ENCODE peak calls at places on chromosome 1, in four cellular contexts. S is CD8-positive, alpha-beta T cell; X is right cardiac atrium; R is HL-60. H is an unnamed sample.

GRCh38 chr1:22978299-22978698 is 5.6 kb upstream of the LACTBL1 start:
- DNase-seq in R (no peak), X (no peak), S (no peak), H (no peak)

GRCh38 chr1:86227026-86227425 is 70.5 kb upstream of the COL24A1 start:
- DNase-seq in R (no peak), S (no peak), X (no peak), H (no peak)

GRCh38 chr1:15106608-15107007 is 46.9 kb upstream of the TMEM51 start:
- DNase-seq in R (no peak), S (no peak), X (no peak), H (no peak)

GRCh38 chr1:36475910-36476604 is 6.7 kb downstream of the CSF3R start:
- DNase-seq in X (no peak), R (no peak), S (no peak), H (no peak)

GRCh38 chr1:222225171-222225570 is 322.7 kb downstream of the HHIPL2 start:
- DNase-seq in R (no peak), S (no peak), X (no peak), H (no peak)

GRCh38 chr1:172997941-172998361 is 52.8 kb downstream of the TNFSF18 start:
- DNase-seq in X (no peak), S (no peak), R (no peak), H (no peak)

GRCh38 chr1:3530086-3530930 is 75.8 kb downstream of the ARHGEF16 start:
- DNase-seq in X (no peak), S (no peak), R (no peak), H (no peak)

GRCh38 chr1:165424454-165425283 is 20.3 kb downstream of the RXRG start:
- DNase-seq in S (no peak), R (peak), X (peak), H (no peak)

GRCh38 chr1:154931940-154932487 is 4.5 kb downstream of the PMVK start:
- DNase-seq in S (no peak), R (no peak), X (no peak), H (no peak)

DNA sequence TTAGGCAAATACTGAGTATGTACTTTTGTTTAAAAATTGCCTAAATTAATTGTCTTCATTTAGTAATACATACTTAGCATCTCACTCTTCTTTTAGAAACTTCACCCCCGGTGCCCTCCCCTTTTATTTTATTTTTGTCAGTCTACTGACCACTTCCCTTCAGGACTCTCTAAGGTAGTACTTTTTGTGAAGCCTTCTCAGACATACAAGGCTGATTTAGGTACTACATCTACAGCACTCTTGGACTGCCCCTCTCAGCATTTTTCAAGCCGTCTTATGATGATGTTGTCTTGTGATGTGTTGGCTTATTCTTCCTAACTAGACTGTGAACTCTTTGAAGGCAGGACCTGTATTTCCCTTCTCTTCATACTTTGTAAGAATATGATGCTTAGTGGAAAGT is 24.7 kb downstream of the RPS6KC1 start:
- DNase-seq in X (no peak), S (no peak), R (no peak), H (no peak)
- H3K27ac ChIP-seq in X (no peak), S (no peak), R (no peak), H (no peak)

DNA sequence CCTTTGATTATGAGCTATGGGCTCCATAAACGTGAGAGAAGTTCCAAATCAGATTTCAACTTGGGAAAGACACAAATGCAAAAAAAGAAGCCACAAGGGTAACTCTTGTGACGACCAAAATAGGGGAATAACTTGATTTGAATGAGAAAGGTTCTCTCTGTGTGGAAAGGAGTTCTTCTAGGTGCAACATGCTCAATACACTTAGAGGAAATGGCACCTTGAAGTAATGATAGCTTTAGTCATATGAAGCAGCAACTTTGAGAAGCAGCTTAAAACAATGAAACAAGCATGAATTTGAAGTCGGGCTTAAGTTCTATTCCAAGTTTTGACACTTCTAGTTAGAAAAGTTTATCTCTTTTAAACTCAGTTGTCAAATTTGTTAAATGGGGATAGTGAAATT is 21.8 kb upstream of the RGS1 start:
- DNase-seq in S (no peak), R (no peak), X (no peak), H (no peak)
- H3K27ac ChIP-seq in S (no peak), R (no peak), X (no peak), H (no peak)

DNA sequence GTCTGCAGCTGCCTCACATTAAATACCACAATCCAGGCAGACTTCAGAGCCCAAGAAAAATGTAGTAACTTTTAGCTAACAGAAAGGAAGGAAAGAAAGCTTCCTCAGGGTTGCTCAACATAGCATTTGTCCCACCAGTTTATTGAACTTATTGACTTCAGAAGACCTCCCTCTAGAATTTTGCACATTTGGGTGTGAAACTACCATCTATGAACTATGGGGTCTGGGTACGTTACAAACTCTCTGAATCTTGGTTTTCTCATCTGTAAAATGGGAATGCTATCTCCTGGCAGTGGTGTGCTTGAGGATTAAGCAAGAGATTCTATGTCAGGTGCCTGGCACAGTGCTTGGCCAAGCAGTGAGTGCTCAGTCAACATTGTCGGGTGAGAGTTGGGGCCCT is at the start of gene ZP4:
- DNase-seq in X (no peak), R (no peak), S (no peak), H (no peak)
- H3K27ac ChIP-seq in X (no peak), R (no peak), S (no peak), H (no peak)

DNA sequence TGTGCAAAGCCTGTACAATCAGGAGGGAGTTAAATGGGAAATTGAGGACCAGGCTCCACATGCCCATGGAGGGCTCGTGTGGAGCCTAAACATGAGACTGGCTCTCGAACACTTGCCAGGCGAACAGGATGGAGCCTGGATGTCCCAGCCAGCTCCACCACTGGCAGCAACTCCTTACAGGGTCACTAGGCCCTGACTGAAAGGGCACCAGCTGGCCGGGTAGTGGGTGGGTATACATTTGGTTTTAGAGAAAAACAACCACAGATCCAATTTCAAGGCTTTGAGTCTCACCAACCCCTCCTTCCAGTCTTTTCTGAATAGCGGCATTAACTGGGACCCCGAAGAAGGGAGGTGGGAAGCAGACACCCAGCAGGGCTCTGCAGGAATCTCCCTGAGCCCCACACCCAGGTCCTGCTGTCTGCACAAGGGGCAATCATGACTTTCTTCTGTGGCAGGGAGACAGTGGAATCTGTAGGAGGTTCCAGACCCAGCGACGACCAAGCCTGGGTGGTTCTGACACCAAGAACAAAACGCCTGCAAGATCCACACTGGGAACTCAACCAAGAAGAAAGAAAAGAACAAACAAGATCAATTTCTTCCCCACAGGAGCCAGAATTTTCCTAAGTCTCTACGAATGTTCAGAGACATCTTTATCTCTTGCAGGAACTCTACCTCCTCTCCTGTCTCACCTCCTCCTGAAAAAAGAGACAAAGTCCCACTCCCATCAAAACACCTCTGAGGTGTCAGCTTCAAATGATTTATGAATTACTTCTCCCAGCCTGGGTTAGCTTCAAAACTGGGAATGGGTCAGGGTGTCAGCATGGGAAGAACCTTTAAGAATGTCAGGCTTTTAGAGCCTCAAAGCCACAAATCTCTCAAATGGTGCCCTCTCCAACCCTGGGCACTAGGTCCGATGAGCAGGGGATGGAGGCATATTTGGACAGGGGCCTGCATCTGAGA is 26.5 kb upstream of the SRP9 start:
- DNase-seq in X (no peak), S (no peak), R (no peak), H (no peak)
- H3K27ac ChIP-seq in X (peak), S (no peak), R (no peak), H (no peak)

GRCh38 chr1:20107351-20107750 is 12.0 kb downstream of the PLA2G2D start:
- DNase-seq in R (no peak), X (no peak), S (no peak), H (no peak)
- H3K27ac ChIP-seq in R (no peak), X (no peak), S (no peak), H (no peak)

GRCh38 chr1:210294991-210295773 is 33.5 kb upstream of the HHAT start:
- DNase-seq in R (no peak), X (peak), S (no peak), H (no peak)
- H3K27ac ChIP-seq in R (no peak), X (peak), S (no peak), H (no peak)

DNA sequence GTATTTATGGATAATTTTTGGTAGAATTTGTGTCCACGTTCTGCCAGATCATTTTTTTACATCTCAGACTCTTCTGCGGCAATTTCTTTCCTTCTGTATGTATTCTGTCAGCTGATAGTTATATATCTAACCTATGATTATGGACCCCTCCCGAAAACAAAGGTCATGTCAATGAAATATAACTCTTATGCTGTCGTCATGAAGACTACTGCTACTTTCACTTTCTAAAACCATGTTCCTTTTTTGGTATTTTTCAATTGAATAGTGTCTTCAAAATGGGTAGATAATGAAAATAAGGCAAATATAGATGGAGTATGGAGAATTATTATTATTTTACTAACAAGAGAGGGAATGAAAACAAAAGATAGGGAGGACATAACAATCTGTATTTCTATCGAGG is 3.2 kb downstream of the ANGPTL1 start:
- DNase-seq in X (no peak), R (no peak), S (no peak), H (no peak)
- H3K27ac ChIP-seq in X (no peak), R (no peak), S (no peak), H (no peak)